ENCODE peak calls at places on chromosomes 3 and 15, in six cellular contexts. G, Y, H, L, E and V are unnamed samples.

GRCh38 chr3:131903988-131904415 is 130.8 kb downstream of the CPNE4 start:
- DNase-seq in E (no peak), Y (no peak), L (peak; percentile 64), H (no peak), G (no peak), V (no peak)

GRCh38 chr15:92343869-92344643 is 49.6 kb upstream of the ST8SIA2 start:
- DNase-seq in L (no peak), E (no peak), Y (no peak), G (peak; percentile 23), H (no peak), V (no peak)

GRCh38 chr15:32123473-32123872 is 93.2 kb downstream of the CHRNA7 start:
- DNase-seq in E (no peak), H (no peak), Y (no peak), L (no peak), G (no peak), V (no peak)

GRCh38 chr15:48414015-48414414 is 82.8 kb downstream of the DUT start:
- DNase-seq in E (no peak), L (no peak), G (no peak), Y (no peak), H (no peak), V (no peak)

GRCh38 chr3:118628704-118629341 is 405.8 kb downstream of the IGSF11 start:
- DNase-seq in G (peak; percentile 87), E (peak; percentile 43), L (peak; percentile 80), H (peak; percentile 66), Y (peak; percentile 20), V (peak; percentile 63)

GRCh38 chr15:66071621-66072295 is 181.8 kb downstream of the MEGF11 start:
- DNase-seq in E (no peak), Y (no peak), L (no peak), G (no peak), H (no peak), V (no peak)

GRCh38 chr3:40055956-40056355 is 246.5 kb downstream of the MYRIP start:
- DNase-seq in G (no peak), H (no peak), E (no peak), L (no peak), Y (no peak), V (no peak)

GRCh38 chr15:34154725-34155204 is 52.9 kb downstream of the PGBD4 start:
- DNase-seq in H (no peak), G (no peak), Y (no peak), L (no peak), E (no peak), V (no peak)

GRCh38 chr3:32383136-32383711 is 8.4 kb upstream of the CMTM7 start:
- DNase-seq in L (no peak), G (no peak), E (no peak), H (no peak), Y (no peak), V (no peak)

GRCh38 chr3:194832346-194833104 is 146.8 kb downstream of the FAM43A start:
- DNase-seq in E (no peak), L (no peak), H (peak; percentile 58), Y (no peak), G (no peak), V (no peak)

GRCh38 chr15:74958320-74958907 is 1.8 kb upstream of the RPP25 start:
- DNase-seq in G (no peak), H (peak; percentile 62), E (no peak), Y (no peak), L (peak; percentile 68), V (no peak)

GRCh38 chr3:69181592-69182211 is 59.3 kb upstream of the LMOD3 start:
- DNase-seq in L (peak; percentile 80), E (no peak), H (no peak), G (no peak), Y (no peak), V (no peak)

GRCh38 chr3:178325330-178325729 is 210.9 kb upstream of the KCNMB2 start:
- DNase-seq in H (peak; percentile 22), L (no peak), G (no peak), Y (no peak), E (no peak), V (no peak)

GRCh38 chr3:104952587-104952986 is 414.1 kb upstream of the ALCAM start:
- DNase-seq in L (no peak), H (no peak), G (no peak), E (no peak), Y (no peak), V (no peak)

GRCh38 chr15:72285927-72286516 is 13.7 kb upstream of the PARP6 start:
- DNase-seq in G (peak; percentile 27), E (no peak), H (peak; percentile 41), L (peak; percentile 28), Y (peak; percentile 16), V (peak; percentile 68)

GRCh38 chr3:9553021-9553948 is at the start of gene LHFPL4:
- DNase-seq in H (peak; percentile 97), G (no peak), Y (no peak), L (no peak), E (no peak), V (no peak)
- TF ChIP-seq GABPA in H (no peak), G (no peak), Y (no peak), L (no peak), E (no peak), V (no peak)

GRCh38 chr3:18891641-18892040 is 256.7 kb upstream of the KCNH8 start:
- DNase-seq in L (no peak), H (no peak), Y (no peak), G (no peak), E (no peak), V (no peak)

GRCh38 chr3:18885612-18886011 is 262.7 kb upstream of the KCNH8 start:
- DNase-seq in Y (no peak), L (no peak), E (no peak), H (no peak), G (no peak), V (no peak)

GRCh38 chr3:18888370-18888769 is 259.9 kb upstream of the KCNH8 start:
- DNase-seq in G (no peak), Y (no peak), H (no peak), E (no peak), L (no peak), V (no peak)

GRCh38 chr3:18890459-18890858 is 257.9 kb upstream of the KCNH8 start:
- DNase-seq in G (no peak), E (no peak), Y (no peak), L (no peak), H (no peak), V (no peak)
- TF ChIP-seq GABPA in G (no peak), E (no peak), Y (no peak), L (no peak), H (no peak), V (no peak)

GRCh38 chr3:71659758-71660666 is 65.2 kb downstream of the EIF4E3 start:
- DNase-seq in G (no peak), L (no peak), E (no peak), H (no peak), Y (no peak), V (no peak)

GRCh38 chr3:71652786-71653419 is 69.4 kb upstream of the FOXP1 start:
- DNase-seq in H (peak; percentile 70), Y (peak; percentile 5), G (no peak), L (peak; percentile 50), E (peak; percentile 4), V (peak; percentile 17)

GRCh38 chr3:71662553-71662952 is 62.6 kb downstream of the EIF4E3 start:
- DNase-seq in H (no peak), L (no peak), Y (no peak), E (no peak), G (no peak), V (no peak)

GRCh38 chr3:71662056-71662455 is 63.1 kb downstream of the EIF4E3 start:
- DNase-seq in Y (no peak), H (no peak), E (no peak), G (no peak), L (no peak), V (no peak)

DNA sequence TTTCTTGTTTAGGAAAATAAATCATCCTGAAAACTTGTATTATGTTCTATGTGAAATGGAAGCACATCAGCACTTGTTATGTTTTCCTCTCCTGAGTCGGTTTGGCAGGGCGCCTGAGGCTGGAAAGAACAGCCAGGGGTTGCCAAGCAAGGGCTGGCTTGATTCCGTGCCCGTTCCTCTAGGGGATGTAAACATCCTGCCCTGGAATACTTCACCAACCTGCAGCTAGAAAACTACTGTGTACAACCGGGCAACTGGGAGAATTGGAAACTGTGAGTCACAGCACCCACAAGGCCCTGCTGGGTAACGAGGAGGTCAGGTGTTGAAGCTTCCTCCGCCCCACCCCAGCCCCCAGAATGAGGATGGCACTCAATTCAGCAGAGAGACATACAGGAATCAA is 67.1 kb downstream of the EIF4E3 start:
- DNase-seq in L (no peak), G (no peak), Y (no peak), H (no peak), E (no peak), V (no peak)
- TF ChIP-seq GABPA in L (no peak), G (no peak), Y (no peak), H (no peak), E (no peak), V (no peak)

DNA sequence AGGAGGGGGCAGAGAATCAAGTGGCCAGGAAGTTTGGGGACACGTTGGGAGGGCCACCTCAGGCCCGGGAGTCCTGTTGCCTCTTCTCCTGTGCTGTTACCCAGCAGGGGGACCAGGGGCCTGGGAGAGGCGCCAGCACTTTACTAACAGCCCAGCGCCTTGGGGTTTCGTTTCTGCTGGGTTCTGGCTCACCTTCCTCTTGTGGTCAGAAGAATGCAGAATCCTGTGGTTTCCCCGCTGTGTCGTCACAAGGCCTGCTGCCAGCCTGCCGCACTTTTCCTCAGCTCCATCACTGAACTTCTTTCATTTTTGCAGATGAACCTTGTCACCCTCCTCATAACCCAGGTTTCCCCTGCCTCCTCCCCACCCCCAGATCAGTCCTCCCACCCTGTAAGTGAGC is 67.7 kb downstream of the SLC30A4 start:
- DNase-seq in G (no peak), L (no peak), H (no peak), Y (peak; percentile 66), E (peak; percentile 45), V (peak; percentile 20)
- TF ChIP-seq GABPA in G (no peak), L (no peak), H (no peak), Y (no peak), E (no peak), V (no peak)

GRCh38 chr3:182486459-182486858 is 306.8 kb upstream of the ATP11B start:
- DNase-seq in Y (no peak), H (no peak), L (no peak), G (no peak), E (no peak), V (no peak)

GRCh38 chr3:182485306-182485705 is 308.0 kb upstream of the ATP11B start:
- DNase-seq in Y (no peak), E (no peak), G (no peak), H (no peak), L (no peak), V (no peak)

GRCh38 chr3:182484682-182485081 is 308.6 kb upstream of the ATP11B start:
- DNase-seq in Y (no peak), L (no peak), E (no peak), H (no peak), G (no peak), V (no peak)

GRCh38 chr3:182482692-182483091 is 310.6 kb upstream of the ATP11B start:
- DNase-seq in E (no peak), Y (no peak), H (no peak), L (no peak), G (no peak), V (no peak)

GRCh38 chr3:182484184-182484583 is 309.1 kb upstream of the ATP11B start:
- DNase-seq in E (no peak), Y (no peak), L (no peak), H (no peak), G (no peak), V (no peak)
- TF ChIP-seq GABPA in E (no peak), Y (no peak), L (no peak), H (no peak), G (no peak), V (no peak)

GRCh38 chr3:42066516-42067181 is 24.5 kb upstream of the TRAK1 start:
- DNase-seq in E (no peak), G (no peak), L (peak; percentile 48), Y (no peak), H (peak; percentile 46), V (no peak)
- TF ChIP-seq GABPA in E (no peak), G (no peak), L (no peak), Y (no peak), H (no peak), V (no peak)

GRCh38 chr3:127304121-127304744 is 16.4 kb upstream of the PRR20G start:
- DNase-seq in H (peak; percentile 80), E (no peak), G (no peak), Y (no peak), L (peak; percentile 69), V (peak; percentile 8)
- TF ChIP-seq GABPA in H (no peak), E (no peak), G (no peak), Y (no peak), L (no peak), V (no peak)